ENCODE peak calls at places on chromosome 17, in four cellular contexts. One of them, this sample, is unnamed.

GRCh38 chr17:80423536-80424225 is 8.7 kb downstream of the ENDOV start:
- DNase-seq in upper lobe of right lung: no peak
- DNase-seq in fibroblast of lung: no peak
- DNase-seq in LNCaP clone FGC: no peak
- DNase-seq in this sample: no peak

GRCh38 chr17:19492140-19492539 is 41.5 kb upstream of the SLC47A1 start:
- DNase-seq in fibroblast of lung: no peak
- DNase-seq in upper lobe of right lung: no peak
- DNase-seq in LNCaP clone FGC: no peak
- DNase-seq in this sample: no peak

GRCh38 chr17:77373298-77374169 is 232.8 kb downstream of the SEC14L1 start:
- DNase-seq in LNCaP clone FGC: no peak
- DNase-seq in fibroblast of lung: no peak
- DNase-seq in upper lobe of right lung: peak; percentile 79
- DNase-seq in this sample: no peak

GRCh38 chr17:64777413-64778101 is 115.5 kb upstream of the SMURF2 start:
- DNase-seq in fibroblast of lung: no peak
- DNase-seq in LNCaP clone FGC: no peak
- DNase-seq in upper lobe of right lung: peak; percentile 80
- DNase-seq in this sample: no peak

GRCh38 chr17:67994827-67995567 is 1.3 kb downstream of the C17orf58 start:
- DNase-seq in fibroblast of lung: peak; percentile 76
- DNase-seq in LNCaP clone FGC: no peak
- DNase-seq in upper lobe of right lung: no peak
- DNase-seq in this sample: peak; percentile 70

GRCh38 chr17:29180788-29181160 is 576 bp upstream of the MYO18A start:
- DNase-seq in LNCaP clone FGC: no peak
- DNase-seq in fibroblast of lung: no peak
- DNase-seq in upper lobe of right lung: no peak
- DNase-seq in this sample: no peak

GRCh38 chr17:73949903-73950302 is 253.6 kb upstream of the RPL38 start:
- DNase-seq in LNCaP clone FGC: no peak
- DNase-seq in upper lobe of right lung: no peak
- DNase-seq in fibroblast of lung: no peak
- DNase-seq in this sample: no peak

GRCh38 chr17:38425744-38426143 is 2.5 kb upstream of the ARHGAP23 start:
- DNase-seq in upper lobe of right lung: no peak
- DNase-seq in LNCaP clone FGC: no peak
- DNase-seq in fibroblast of lung: peak; percentile 55
- DNase-seq in this sample: no peak

GRCh38 chr17:52024296-52024870 is 134.1 kb downstream of the CA10 start:
- DNase-seq in fibroblast of lung: peak; percentile 32
- DNase-seq in LNCaP clone FGC: no peak
- DNase-seq in upper lobe of right lung: no peak
- DNase-seq in this sample: no peak

GRCh38 chr17:66351701-66352100 is 49.3 kb downstream of the PRKCA start:
- DNase-seq in LNCaP clone FGC: no peak
- DNase-seq in fibroblast of lung: no peak
- DNase-seq in upper lobe of right lung: no peak
- DNase-seq in this sample: no peak

GRCh38 chr17:80955078-80955477 is 36.6 kb upstream of the CHMP6 start:
- DNase-seq in LNCaP clone FGC: no peak
- DNase-seq in upper lobe of right lung: peak; percentile 19
- DNase-seq in fibroblast of lung: no peak
- DNase-seq in this sample: no peak

GRCh38 chr17:76076100-76076764 is 1.7 kb downstream of the GALR2 start:
- DNase-seq in fibroblast of lung: no peak
- DNase-seq in upper lobe of right lung: peak; percentile 60
- DNase-seq in LNCaP clone FGC: no peak
- DNase-seq in this sample: no peak

GRCh38 chr17:864315-864714 is 82.2 kb downstream of the MRM3 start:
- DNase-seq in upper lobe of right lung: no peak
- DNase-seq in LNCaP clone FGC: no peak
- DNase-seq in fibroblast of lung: no peak
- DNase-seq in this sample: no peak

GRCh38 chr17:42670199-42670924 is 6.4 kb downstream of the PLEKHH3 start:
- DNase-seq in LNCaP clone FGC: no peak
- DNase-seq in fibroblast of lung: no peak
- DNase-seq in upper lobe of right lung: no peak
- DNase-seq in this sample: no peak

GRCh38 chr17:3678095-3678820 is 9.6 kb downstream of the EMC6 start:
- DNase-seq in fibroblast of lung: peak; percentile 71
- DNase-seq in LNCaP clone FGC: no peak
- DNase-seq in upper lobe of right lung: no peak
- DNase-seq in this sample: no peak

GRCh38 chr17:10121971-10122707 is 76.3 kb downstream of the GAS7 start:
- DNase-seq in upper lobe of right lung: peak; percentile 20
- DNase-seq in LNCaP clone FGC: no peak
- DNase-seq in fibroblast of lung: no peak
- DNase-seq in this sample: no peak

GRCh38 chr17:56098746-56099145 is 54.5 kb upstream of the ANKFN1 start:
- DNase-seq in upper lobe of right lung: no peak
- DNase-seq in LNCaP clone FGC: no peak
- DNase-seq in fibroblast of lung: no peak
- DNase-seq in this sample: no peak

GRCh38 chr17:42347198-42347597 is 41.0 kb downstream of the STAT3 start:
- DNase-seq in LNCaP clone FGC: peak; percentile 84
- DNase-seq in fibroblast of lung: peak; percentile 87
- DNase-seq in upper lobe of right lung: no peak
- DNase-seq in this sample: peak; percentile 54

GRCh38 chr17:5797447-5797846 is 213.1 kb upstream of the NLRP1 start:
- DNase-seq in fibroblast of lung: no peak
- DNase-seq in upper lobe of right lung: no peak
- DNase-seq in LNCaP clone FGC: no peak
- DNase-seq in this sample: no peak

GRCh38 chr17:3722716-3723115 is 987 bp upstream of the HASPIN start:
- DNase-seq in LNCaP clone FGC: no peak
- DNase-seq in upper lobe of right lung: no peak
- DNase-seq in fibroblast of lung: no peak
- DNase-seq in this sample: no peak

GRCh38 chr17:80025140-80025539 is 10.5 kb downstream of the TBC1D16 start:
- DNase-seq in LNCaP clone FGC: no peak
- DNase-seq in fibroblast of lung: no peak
- DNase-seq in upper lobe of right lung: no peak
- DNase-seq in this sample: no peak

GRCh38 chr17:43578699-43579569 is 32.8 kb upstream of the ETV4 start:
- DNase-seq in upper lobe of right lung: no peak
- DNase-seq in LNCaP clone FGC: no peak
- DNase-seq in fibroblast of lung: peak; percentile 70
- DNase-seq in this sample: peak; percentile 61

GRCh38 chr17:57868007-57868774 is 18.3 kb upstream of the MRPS23 start:
- DNase-seq in LNCaP clone FGC: no peak
- DNase-seq in upper lobe of right lung: no peak
- DNase-seq in fibroblast of lung: peak; percentile 95
- DNase-seq in this sample: peak; percentile 57

GRCh38 chr17:47279062-47279801 is 25.6 kb downstream of the ITGB3 start:
- DNase-seq in upper lobe of right lung: peak; percentile 73
- DNase-seq in LNCaP clone FGC: no peak
- DNase-seq in fibroblast of lung: peak; percentile 99
- DNase-seq in this sample: peak; percentile 100

GRCh38 chr17:4499431-4500187 is 928 bp downstream of the SPNS2 start:
- DNase-seq in upper lobe of right lung: no peak
- DNase-seq in LNCaP clone FGC: no peak
- DNase-seq in fibroblast of lung: no peak
- DNase-seq in this sample: no peak

GRCh38 chr17:4365628-4366311 is 705 bp downstream of the UBE2G1 start:
- DNase-seq in LNCaP clone FGC: no peak
- DNase-seq in upper lobe of right lung: no peak
- DNase-seq in fibroblast of lung: peak; percentile 11
- DNase-seq in this sample: no peak

GRCh38 chr17:74922694-74923537 is at the start of gene USH1G:
- DNase-seq in upper lobe of right lung: no peak
- DNase-seq in LNCaP clone FGC: no peak
- DNase-seq in fibroblast of lung: no peak
- DNase-seq in this sample: no peak

GRCh38 chr17:82913304-82914043 is 73.7 kb upstream of the ZNF750 start:
- DNase-seq in LNCaP clone FGC: no peak
- DNase-seq in upper lobe of right lung: no peak
- DNase-seq in fibroblast of lung: no peak
- DNase-seq in this sample: no peak

GRCh38 chr17:9003355-9004131 is 17.8 kb upstream of the NTN1 start:
- DNase-seq in upper lobe of right lung: no peak
- DNase-seq in fibroblast of lung: no peak
- DNase-seq in LNCaP clone FGC: no peak
- DNase-seq in this sample: no peak

GRCh38 chr17:58100506-58100905 is 17.3 kb downstream of the DYNLL2 start:
- DNase-seq in LNCaP clone FGC: no peak
- DNase-seq in upper lobe of right lung: no peak
- DNase-seq in fibroblast of lung: no peak
- DNase-seq in this sample: no peak

GRCh38 chr17:7217113-7217987 is 2.3 kb downstream of the DLG4 start:
- DNase-seq in upper lobe of right lung: peak; percentile 69
- DNase-seq in fibroblast of lung: peak; percentile 76
- DNase-seq in LNCaP clone FGC: no peak
- DNase-seq in this sample: peak; percentile 57

GRCh38 chr17:71502443-71502842 is 618.4 kb upstream of the SOX9 start:
- DNase-seq in LNCaP clone FGC: no peak
- DNase-seq in fibroblast of lung: peak; percentile 67
- DNase-seq in upper lobe of right lung: no peak
- DNase-seq in this sample: no peak

GRCh38 chr17:13550291-13550690 is 51.4 kb downstream of the HS3ST3A1 start:
- DNase-seq in fibroblast of lung: peak; percentile 49
- DNase-seq in upper lobe of right lung: no peak
- DNase-seq in LNCaP clone FGC: no peak
- DNase-seq in this sample: no peak

GRCh38 chr17:37391146-37391545 is 15.4 kb downstream of the C17orf78 start:
- DNase-seq in upper lobe of right lung: no peak
- DNase-seq in fibroblast of lung: peak; percentile 29
- DNase-seq in LNCaP clone FGC: no peak
- DNase-seq in this sample: no peak

GRCh38 chr17:27577124-27577761 is 53.7 kb upstream of the LGALS9 start:
- DNase-seq in fibroblast of lung: peak; percentile 67
- DNase-seq in LNCaP clone FGC: no peak
- DNase-seq in upper lobe of right lung: no peak
- DNase-seq in this sample: peak; percentile 25